ENCODE peak calls at places on chromosome 15, in seven cellular contexts. One of them, this sample, is unnamed.

GRCh38 chr15:83310521-83311456 is 26.3 kb upstream of the BNC1 start:
- DNase-seq in SK-N-SH: no peak
- DNase-seq in kidney: no peak
- DNase-seq in tibial nerve: no peak
- DNase-seq in fibroblast of mammary gland: no peak
- DNase-seq in IMR-90: no peak
- DNase-seq in adrenal gland: no peak
- DNase-seq in this sample: no peak

GRCh38 chr15:61916104-61916503 is 144.1 kb downstream of the VPS13C start:
- DNase-seq in adrenal gland: peak; percentile 61
- DNase-seq in fibroblast of mammary gland: peak; percentile 43
- DNase-seq in SK-N-SH: peak; percentile 58
- DNase-seq in IMR-90: peak; percentile 35
- DNase-seq in tibial nerve: no peak
- DNase-seq in kidney: no peak
- DNase-seq in this sample: peak; percentile 91

GRCh38 chr15:42133892-42134502 is 22.4 kb downstream of the PLA2G4F start:
- DNase-seq in adrenal gland: peak; percentile 51
- DNase-seq in tibial nerve: no peak
- DNase-seq in IMR-90: peak; percentile 17
- DNase-seq in kidney: no peak
- DNase-seq in SK-N-SH: peak; percentile 50
- DNase-seq in fibroblast of mammary gland: peak; percentile 30
- DNase-seq in this sample: peak; percentile 35

GRCh38 chr15:42736178-42736792 is 643 bp downstream of the CDAN1 start:
- DNase-seq in IMR-90: no peak
- DNase-seq in tibial nerve: no peak
- DNase-seq in kidney: no peak
- DNase-seq in adrenal gland: peak; percentile 19
- DNase-seq in SK-N-SH: peak; percentile 81
- DNase-seq in fibroblast of mammary gland: peak; percentile 8
- DNase-seq in this sample: no peak

GRCh38 chr15:99073008-99073714 is 31.7 kb upstream of the SYNM start:
- DNase-seq in adrenal gland: no peak
- DNase-seq in fibroblast of mammary gland: no peak
- DNase-seq in SK-N-SH: no peak
- DNase-seq in kidney: no peak
- DNase-seq in IMR-90: peak; percentile 5
- DNase-seq in tibial nerve: no peak
- DNase-seq in this sample: no peak

GRCh38 chr15:73476704-73477216 is 33.8 kb downstream of the REC114 start:
- DNase-seq in IMR-90: no peak
- DNase-seq in tibial nerve: no peak
- DNase-seq in fibroblast of mammary gland: no peak
- DNase-seq in SK-N-SH: no peak
- DNase-seq in kidney: no peak
- DNase-seq in adrenal gland: no peak
- DNase-seq in this sample: no peak

GRCh38 chr15:83694030-83694429 is 40.1 kb downstream of the ADAMTSL3 start:
- DNase-seq in adrenal gland: no peak
- DNase-seq in kidney: no peak
- DNase-seq in SK-N-SH: no peak
- DNase-seq in fibroblast of mammary gland: peak; percentile 53
- DNase-seq in IMR-90: peak; percentile 32
- DNase-seq in tibial nerve: no peak
- DNase-seq in this sample: no peak

GRCh38 chr15:64460737-64461576 is 579 bp downstream of the ZNF609 start:
- DNase-seq in kidney: peak; percentile 83
- DNase-seq in tibial nerve: peak; percentile 60
- DNase-seq in fibroblast of mammary gland: peak; percentile 88
- DNase-seq in adrenal gland: peak; percentile 67
- DNase-seq in IMR-90: peak; percentile 81
- DNase-seq in SK-N-SH: peak; percentile 65
- DNase-seq in this sample: peak; percentile 85

GRCh38 chr15:71049706-71050422 is 65.4 kb upstream of the THSD4 start:
- DNase-seq in adrenal gland: no peak
- DNase-seq in fibroblast of mammary gland: peak; percentile 54
- DNase-seq in kidney: no peak
- DNase-seq in SK-N-SH: no peak
- DNase-seq in tibial nerve: no peak
- DNase-seq in IMR-90: peak; percentile 68
- DNase-seq in this sample: peak; percentile 23

GRCh38 chr15:100520132-100520921 is 8.4 kb downstream of the CERS3 start:
- DNase-seq in SK-N-SH: no peak
- DNase-seq in fibroblast of mammary gland: no peak
- DNase-seq in tibial nerve: no peak
- DNase-seq in kidney: no peak
- DNase-seq in IMR-90: no peak
- DNase-seq in adrenal gland: no peak
- DNase-seq in this sample: no peak

GRCh38 chr15:95262866-95263564 is 1031.7 kb downstream of the MCTP2 start:
- DNase-seq in IMR-90: peak; percentile 88
- DNase-seq in adrenal gland: no peak
- DNase-seq in SK-N-SH: no peak
- DNase-seq in tibial nerve: no peak
- DNase-seq in fibroblast of mammary gland: peak; percentile 60
- DNase-seq in kidney: no peak
- DNase-seq in this sample: peak; percentile 79

GRCh38 chr15:78259232-78259631 is 5.1 kb upstream of the DNAJA4 start:
- DNase-seq in fibroblast of mammary gland: no peak
- DNase-seq in kidney: no peak
- DNase-seq in tibial nerve: no peak
- DNase-seq in SK-N-SH: no peak
- DNase-seq in adrenal gland: no peak
- DNase-seq in IMR-90: no peak
- DNase-seq in this sample: no peak

GRCh38 chr15:87752250-87752951 is 504.1 kb downstream of the NTRK3 start:
- DNase-seq in SK-N-SH: no peak
- DNase-seq in tibial nerve: peak; percentile 36
- DNase-seq in IMR-90: peak; percentile 93
- DNase-seq in fibroblast of mammary gland: peak; percentile 58
- DNase-seq in kidney: no peak
- DNase-seq in adrenal gland: no peak
- DNase-seq in this sample: peak; percentile 80

GRCh38 chr15:81001180-81002003 is 669 bp downstream of the TLNRD1 start:
- DNase-seq in kidney: peak; percentile 90
- DNase-seq in fibroblast of mammary gland: peak; percentile 39
- DNase-seq in IMR-90: peak; percentile 35
- DNase-seq in tibial nerve: peak; percentile 47
- DNase-seq in SK-N-SH: peak; percentile 77
- DNase-seq in adrenal gland: peak; percentile 59
- DNase-seq in this sample: peak; percentile 41

GRCh38 chr15:101187820-101188516 is 63.9 kb downstream of the CHSY1 start:
- DNase-seq in IMR-90: peak; percentile 99
- DNase-seq in adrenal gland: no peak
- DNase-seq in fibroblast of mammary gland: peak; percentile 95
- DNase-seq in kidney: no peak
- DNase-seq in SK-N-SH: no peak
- DNase-seq in tibial nerve: no peak
- DNase-seq in this sample: peak; percentile 63

DNA sequence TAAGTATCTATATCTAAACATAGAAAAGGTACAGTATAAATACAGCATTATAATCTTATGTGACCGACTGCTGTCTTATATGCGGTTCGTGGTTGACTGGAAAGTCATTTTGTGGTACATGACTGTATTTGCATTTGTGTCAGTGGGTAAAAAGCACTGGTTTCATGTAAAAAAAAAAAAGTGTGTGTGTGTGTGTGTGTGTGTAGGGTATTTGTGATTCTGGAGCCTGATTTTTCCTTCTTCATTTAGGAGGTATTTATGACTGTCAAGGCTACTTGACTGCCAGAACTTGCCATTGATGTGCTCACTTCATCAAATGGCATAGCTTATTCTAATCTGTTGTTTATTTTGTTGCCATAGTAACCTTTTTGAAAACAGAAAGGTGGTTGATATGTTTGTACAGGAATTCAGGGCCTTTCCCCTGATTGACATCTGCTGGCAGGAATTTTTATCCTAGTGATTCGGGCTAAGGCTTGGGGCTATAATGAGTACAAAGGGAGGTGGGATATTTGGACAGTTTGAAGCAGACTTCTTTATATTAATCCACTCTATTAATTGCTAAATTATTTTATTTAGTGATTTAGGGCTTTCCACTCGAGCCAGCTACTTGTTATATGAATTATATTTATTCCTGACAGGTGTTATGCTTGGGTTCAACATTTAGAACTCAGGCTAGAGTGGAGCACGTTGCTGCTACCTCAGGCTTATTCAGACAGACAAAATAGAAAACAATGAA is 63.4 kb downstream of the AKAP13 start:
- DNase-seq in SK-N-SH: no peak
- DNase-seq in tibial nerve: no peak
- DNase-seq in fibroblast of mammary gland: peak; percentile 8
- DNase-seq in kidney: no peak
- DNase-seq in IMR-90: peak; percentile 33
- DNase-seq in adrenal gland: no peak
- DNase-seq in this sample: peak; percentile 23
- TF ChIP-seq CTCF in SK-N-SH: no peak
- TF ChIP-seq CTCF in tibial nerve: no peak
- TF ChIP-seq CTCF in fibroblast of mammary gland: no peak
- TF ChIP-seq CTCF in kidney: no peak
- TF ChIP-seq CTCF in IMR-90: peak; percentile 1
- TF ChIP-seq CTCF in adrenal gland: no peak
- TF ChIP-seq CTCF in this sample: no peak

GRCh38 chr15:59764775-59765174 is 75.7 kb upstream of the BNIP2 start:
- DNase-seq in IMR-90: no peak
- DNase-seq in SK-N-SH: no peak
- DNase-seq in adrenal gland: no peak
- DNase-seq in kidney: no peak
- DNase-seq in fibroblast of mammary gland: no peak
- DNase-seq in tibial nerve: no peak
- DNase-seq in this sample: no peak
- TF ChIP-seq CTCF in IMR-90: no peak
- TF ChIP-seq CTCF in SK-N-SH: no peak
- TF ChIP-seq CTCF in adrenal gland: no peak
- TF ChIP-seq CTCF in kidney: no peak
- TF ChIP-seq CTCF in fibroblast of mammary gland: peak; percentile 8
- TF ChIP-seq CTCF in tibial nerve: no peak
- TF ChIP-seq CTCF in this sample: peak; percentile 15

DNA sequence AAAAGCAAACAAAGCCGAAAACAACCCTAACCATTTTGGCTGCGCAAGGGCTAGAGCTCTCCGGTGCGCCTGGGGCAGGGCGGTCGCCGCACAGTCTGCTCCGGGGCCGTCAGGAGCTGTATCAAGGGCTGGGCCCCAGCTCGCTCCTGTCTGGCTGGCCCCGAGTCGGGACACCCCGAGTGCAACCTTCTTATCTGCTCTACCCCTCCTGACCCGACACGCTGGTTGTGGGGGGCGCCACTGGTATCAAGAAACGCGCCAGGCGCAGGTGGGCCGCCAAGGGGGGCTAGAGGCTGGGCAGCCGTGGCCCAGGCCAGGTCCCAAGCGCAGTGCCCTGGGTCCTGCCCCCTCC is 36.0 kb downstream of the NR2F2 start:
- DNase-seq in kidney: peak; percentile 67
- DNase-seq in adrenal gland: no peak
- DNase-seq in IMR-90: no peak
- DNase-seq in fibroblast of mammary gland: no peak
- DNase-seq in tibial nerve: no peak
- DNase-seq in SK-N-SH: no peak
- DNase-seq in this sample: no peak
- TF ChIP-seq CTCF in kidney: no peak
- TF ChIP-seq CTCF in adrenal gland: no peak
- TF ChIP-seq CTCF in IMR-90: no peak
- TF ChIP-seq CTCF in fibroblast of mammary gland: no peak
- TF ChIP-seq CTCF in tibial nerve: no peak
- TF ChIP-seq CTCF in SK-N-SH: no peak
- TF ChIP-seq CTCF in this sample: no peak

GRCh38 chr15:63440265-63440648 is 58.6 kb upstream of the CA12 start:
- DNase-seq in adrenal gland: no peak
- DNase-seq in kidney: no peak
- DNase-seq in SK-N-SH: no peak
- DNase-seq in tibial nerve: no peak
- DNase-seq in IMR-90: no peak
- DNase-seq in fibroblast of mammary gland: no peak
- DNase-seq in this sample: no peak

GRCh38 chr15:63434567-63435219 is 53.0 kb upstream of the CA12 start:
- DNase-seq in fibroblast of mammary gland: no peak
- DNase-seq in SK-N-SH: no peak
- DNase-seq in IMR-90: no peak
- DNase-seq in kidney: no peak
- DNase-seq in adrenal gland: no peak
- DNase-seq in tibial nerve: no peak
- DNase-seq in this sample: no peak

GRCh38 chr15:63435416-63435815 is 53.8 kb upstream of the CA12 start:
- DNase-seq in SK-N-SH: no peak
- DNase-seq in kidney: no peak
- DNase-seq in fibroblast of mammary gland: no peak
- DNase-seq in adrenal gland: no peak
- DNase-seq in IMR-90: no peak
- DNase-seq in tibial nerve: no peak
- DNase-seq in this sample: no peak

GRCh38 chr15:63439536-63440264 is 58.1 kb upstream of the CA12 start:
- DNase-seq in adrenal gland: no peak
- DNase-seq in SK-N-SH: no peak
- DNase-seq in tibial nerve: no peak
- DNase-seq in kidney: no peak
- DNase-seq in fibroblast of mammary gland: peak; percentile 25
- DNase-seq in IMR-90: peak; percentile 65
- DNase-seq in this sample: peak; percentile 31

GRCh38 chr15:63436872-63437375 is 55.3 kb upstream of the CA12 start:
- DNase-seq in SK-N-SH: peak; percentile 71
- DNase-seq in adrenal gland: peak; percentile 79
- DNase-seq in tibial nerve: peak; percentile 83
- DNase-seq in IMR-90: peak; percentile 84
- DNase-seq in fibroblast of mammary gland: peak; percentile 77
- DNase-seq in kidney: peak; percentile 93
- DNase-seq in this sample: peak; percentile 83
- TF ChIP-seq CTCF in SK-N-SH: no peak
- TF ChIP-seq CTCF in adrenal gland: no peak
- TF ChIP-seq CTCF in tibial nerve: no peak
- TF ChIP-seq CTCF in IMR-90: peak; percentile 21
- TF ChIP-seq CTCF in fibroblast of mammary gland: peak; percentile 1
- TF ChIP-seq CTCF in kidney: no peak
- TF ChIP-seq CTCF in this sample: peak; percentile 19

GRCh38 chr15:39154136-39154770 is 426.6 kb upstream of the THBS1 start:
- DNase-seq in IMR-90: no peak
- DNase-seq in fibroblast of mammary gland: no peak
- DNase-seq in adrenal gland: no peak
- DNase-seq in SK-N-SH: no peak
- DNase-seq in tibial nerve: no peak
- DNase-seq in kidney: no peak
- DNase-seq in this sample: no peak
- TF ChIP-seq CTCF in IMR-90: peak; percentile 10
- TF ChIP-seq CTCF in fibroblast of mammary gland: peak; percentile 9
- TF ChIP-seq CTCF in adrenal gland: no peak
- TF ChIP-seq CTCF in SK-N-SH: peak; percentile 32
- TF ChIP-seq CTCF in tibial nerve: no peak
- TF ChIP-seq CTCF in kidney: no peak
- TF ChIP-seq CTCF in this sample: peak; percentile 57

GRCh38 chr15:26838742-26839460 is 28.0 kb upstream of the GABRA5 start:
- DNase-seq in IMR-90: no peak
- DNase-seq in fibroblast of mammary gland: no peak
- DNase-seq in SK-N-SH: peak; percentile 76
- DNase-seq in adrenal gland: no peak
- DNase-seq in tibial nerve: no peak
- DNase-seq in kidney: no peak
- DNase-seq in this sample: no peak
- TF ChIP-seq CTCF in IMR-90: peak; percentile 17
- TF ChIP-seq CTCF in fibroblast of mammary gland: peak; percentile 25
- TF ChIP-seq CTCF in SK-N-SH: peak; percentile 38
- TF ChIP-seq CTCF in adrenal gland: peak; percentile 19
- TF ChIP-seq CTCF in tibial nerve: no peak
- TF ChIP-seq CTCF in kidney: peak; percentile 40
- TF ChIP-seq CTCF in this sample: peak; percentile 78

GRCh38 chr15:51727141-51727897 is 10.1 kb downstream of the LYSMD2 start:
- DNase-seq in IMR-90: peak; percentile 60
- DNase-seq in SK-N-SH: peak; percentile 12
- DNase-seq in fibroblast of mammary gland: peak; percentile 51
- DNase-seq in kidney: no peak
- DNase-seq in adrenal gland: peak; percentile 15
- DNase-seq in tibial nerve: no peak
- DNase-seq in this sample: peak; percentile 69
- TF ChIP-seq CTCF in IMR-90: peak; percentile 41
- TF ChIP-seq CTCF in SK-N-SH: peak; percentile 36
- TF ChIP-seq CTCF in fibroblast of mammary gland: peak; percentile 50
- TF ChIP-seq CTCF in kidney: no peak
- TF ChIP-seq CTCF in adrenal gland: no peak
- TF ChIP-seq CTCF in tibial nerve: no peak
- TF ChIP-seq CTCF in this sample: peak; percentile 65